ENCODE peak calls at places on chromosomes 11 and 22, in nine cellular contexts. T, V, M, J, D, I, L, H and B are unnamed samples. For H3K36me3, the result is how much of the 10 kb centered on the place peaks cover.

GRCh38 chr11:110858556-110858921 is 146.3 kb upstream of the ARHGAP20 start:
- DNase-seq in T (peak), V (peak), M (peak), J (peak), D (peak), I (peak), L (peak), H (no peak), B (peak)

GRCh38 chr11:113392522-113392921 is 4.9 kb downstream of the ANKK1 start:
- DNase-seq in T (peak), V (no peak), M (no peak), J (no peak), D (no peak), I (no peak), L (no peak), H (no peak), B (no peak)

GRCh38 chr11:130434521-130435223 is 6.3 kb upstream of the ADAMTS8 start:
- DNase-seq in T (peak), V (peak), M (peak), J (peak), D (peak), I (peak), L (peak), H (no peak), B (peak)

GRCh38 chr22:38868886-38869381 is 3.1 kb downstream of the CBX6 start:
- DNase-seq in T (peak), V (peak), M (peak), J (peak), D (peak), I (peak), L (peak), H (peak), B (peak)

GRCh38 chr11:91435694-91436375 is 788.8 kb upstream of the FAT3 start:
- DNase-seq in T (no peak), V (no peak), M (no peak), J (no peak), D (no peak), I (no peak), L (no peak), H (peak), B (peak)

GRCh38 chr11:131816046-131816445 is 445.6 kb downstream of the NTM start:
- DNase-seq in T (no peak), V (no peak), M (no peak), J (no peak), D (no peak), I (no peak), L (no peak), H (no peak), B (no peak)

GRCh38 chr11:44443836-44444769 is 121.4 kb upstream of the CD82 start:
- DNase-seq in T (no peak), V (no peak), M (no peak), J (no peak), D (no peak), I (no peak), L (no peak), H (no peak), B (no peak)

GRCh38 chr11:1827095-1827797 is 7.5 kb upstream of the SYT8 start:
- DNase-seq in T (peak), V (peak), M (no peak), J (no peak), D (peak), I (peak), L (peak), H (no peak), B (peak)

GRCh38 chr11:62398011-62398994 is 20.5 kb upstream of the SCGB1A1 start:
- DNase-seq in T (peak), V (peak), M (no peak), J (peak), D (peak), I (peak), L (peak), H (no peak), B (no peak)

GRCh38 chr11:128904303-128904871 is 13.2 kb downstream of the KCNJ5 start:
- DNase-seq in T (no peak), V (no peak), M (no peak), J (no peak), D (no peak), I (no peak), L (no peak), H (no peak), B (no peak)

GRCh38 chr11:72111300-72111699 is 1.2 kb downstream of the ANAPC15 start:
- DNase-seq in T (no peak), V (no peak), M (no peak), J (no peak), D (no peak), I (no peak), L (no peak), H (no peak), B (no peak)

GRCh38 chr11:111283945-111284481 is 14.3 kb upstream of the POU2AF3 start:
- DNase-seq in T (no peak), V (no peak), M (no peak), J (no peak), D (no peak), I (no peak), L (no peak), H (no peak), B (no peak)

GRCh38 chr11:42709216-42709615 is 602.6 kb upstream of the API5 start:
- DNase-seq in T (no peak), V (no peak), M (no peak), J (no peak), D (no peak), I (no peak), L (no peak), H (no peak), B (no peak)

GRCh38 chr11:108197351-108197750 is 25.1 kb downstream of the NPAT start:
- DNase-seq in T (no peak), V (no peak), M (no peak), J (no peak), D (no peak), I (no peak), L (no peak), H (no peak), B (no peak)

GRCh38 chr22:22558972-22559603 is at the start of gene PRAME:
- DNase-seq in T (peak), V (no peak), M (no peak), J (no peak), D (peak), I (no peak), L (no peak), H (peak), B (peak)

GRCh38 chr11:45527898-45528297 is 137.5 kb downstream of the CHST1 start:
- DNase-seq in T (no peak), V (no peak), M (no peak), J (no peak), D (no peak), I (no peak), L (no peak), H (no peak), B (no peak)

GRCh38 chr11:12824281-12825041 is 150.2 kb downstream of the TEAD1 start:
- DNase-seq in T (no peak), V (no peak), M (no peak), J (no peak), D (peak), I (no peak), L (no peak), H (no peak), B (peak)

GRCh38 chr11:19498986-19499669 is 213.5 kb upstream of the NAV2 start:
- DNase-seq in T (peak), V (no peak), M (no peak), J (no peak), D (no peak), I (no peak), L (no peak), H (no peak), B (no peak)

GRCh38 chr22:31475778-31476177 is 13.9 kb downstream of the EIF4ENIF1 start:
- DNase-seq in T (no peak), V (no peak), M (no peak), J (no peak), D (no peak), I (no peak), L (no peak), H (no peak), B (no peak)

GRCh38 chr11:16604784-16605439 is 133.5 kb upstream of the C11orf58 start:
- DNase-seq in T (peak), V (peak), M (no peak), J (no peak), D (peak), I (peak), L (peak), H (no peak), B (peak)

GRCh38 chr11:69869311-69869939 is 50.2 kb upstream of the FGF3 start:
- DNase-seq in T (no peak), V (no peak), M (no peak), J (no peak), D (no peak), I (peak), L (no peak), H (no peak), B (no peak)

GRCh38 chr22:31872209-31872608 is 72.1 kb upstream of the YWHAH start:
- DNase-seq in T (no peak), V (no peak), M (no peak), J (no peak), D (peak), I (no peak), L (no peak), H (no peak), B (no peak)

GRCh38 chr11:14258177-14258935 is 100.6 kb downstream of the RRAS2 start:
- DNase-seq in T (peak), V (no peak), M (no peak), J (no peak), D (no peak), I (no peak), L (no peak), H (no peak), B (no peak)

GRCh38 chr11:30025396-30026139 is 8.7 kb upstream of the KCNA4 start:
- DNase-seq in T (no peak), V (no peak), M (no peak), J (no peak), D (no peak), I (no peak), L (no peak), H (no peak), B (no peak)

GRCh38 chr11:123560001-123560400 is 94.4 kb downstream of the SCN3B start:
- DNase-seq in T (peak), V (peak), M (peak), J (peak), D (peak), I (peak), L (peak), H (no peak), B (peak)

GRCh38 chr22:31947296-31947695 is 3.0 kb downstream of the YWHAH start:
- DNase-seq in T (no peak), V (no peak), M (no peak), J (no peak), D (peak), I (no peak), L (peak), H (no peak), B (no peak)

GRCh38 chr11:75389276-75389605 is 10.1 kb upstream of the RPS3 start:
- DNase-seq in T (peak), V (no peak), M (no peak), J (no peak), D (no peak), I (peak), L (no peak), H (no peak), B (no peak)

GRCh38 chr11:61757213-61757862 is 4.9 kb downstream of the MYRF start:
- DNase-seq in T (no peak), V (no peak), M (no peak), J (no peak), D (peak), I (no peak), L (no peak), H (no peak), B (no peak)

GRCh38 chr22:42957958-42958357 is 57.0 kb downstream of the PACSIN2 start:
- DNase-seq in T (no peak), V (no peak), M (no peak), J (no peak), D (no peak), I (no peak), L (no peak), H (no peak), B (no peak)

GRCh38 chr22:37636186-37636948 is 3.1 kb upstream of the SH3BP1 start:
- DNase-seq in T (peak), V (no peak), M (no peak), J (no peak), D (peak), I (no peak), L (no peak), H (no peak), B (no peak)

GRCh38 chr11:7545611-7546010 is 31.8 kb downstream of the PPFIBP2 start:
- DNase-seq in T (no peak), V (no peak), M (no peak), J (no peak), D (no peak), I (no peak), L (no peak), H (no peak), B (no peak)

DNA sequence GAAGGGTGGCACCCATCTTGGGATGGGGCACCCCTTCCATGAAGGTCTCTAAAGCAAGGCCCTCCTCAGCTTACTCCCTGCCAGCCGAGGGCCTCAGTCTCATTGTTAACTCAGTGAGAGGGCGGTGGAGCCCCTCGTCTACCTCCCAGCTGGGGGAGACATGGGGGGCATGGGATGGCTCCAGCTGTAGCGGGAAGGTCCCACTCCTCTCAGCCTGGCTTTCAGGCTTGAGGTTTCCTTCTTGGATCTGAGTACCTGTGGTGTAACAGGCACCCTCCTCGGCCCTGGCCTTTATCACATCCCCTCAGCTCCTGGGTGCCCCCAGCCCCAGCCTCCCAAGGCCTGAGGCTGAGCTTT is 2.0 kb downstream of the MIF start:
- DNase-seq in T (no peak), V (no peak), M (no peak), J (no peak), D (no peak), I (no peak), L (no peak), H (no peak), B (no peak)
- H3K4me3 ChIP-seq in T (no peak), V (no peak), M (no peak), J (no peak), D (no peak), I (no peak), L (no peak), H (peak), B (no peak)

DNA sequence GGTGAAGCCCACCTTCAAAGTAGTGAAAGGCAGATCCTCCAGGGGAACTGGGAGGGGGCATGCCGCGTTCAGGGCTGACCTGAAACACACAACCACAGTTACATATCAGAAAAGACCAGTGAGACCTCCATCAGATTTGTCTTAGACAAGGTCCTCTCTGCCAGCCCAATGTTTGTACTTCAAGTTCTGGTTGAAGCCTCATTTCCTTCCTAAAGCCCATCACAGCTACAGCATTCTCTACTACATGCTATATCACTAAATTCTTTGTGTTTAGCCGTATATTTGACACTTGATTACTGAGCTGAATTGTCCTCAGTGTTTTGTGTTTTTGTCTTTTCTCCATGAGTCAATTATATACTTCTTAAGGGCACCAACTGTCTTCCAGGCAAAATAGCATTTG is 40.1 kb downstream of the PI4KA start:
- DNase-seq in T (no peak), V (no peak), M (no peak), J (no peak), D (no peak), I (no peak), L (no peak), H (no peak), B (no peak)
- H3K36me3 ChIP-seq in T (under half), V (half or more), M (half or more), J (under half), D (under half), I (under half), L (under half), H (under half), B (under half)

DNA sequence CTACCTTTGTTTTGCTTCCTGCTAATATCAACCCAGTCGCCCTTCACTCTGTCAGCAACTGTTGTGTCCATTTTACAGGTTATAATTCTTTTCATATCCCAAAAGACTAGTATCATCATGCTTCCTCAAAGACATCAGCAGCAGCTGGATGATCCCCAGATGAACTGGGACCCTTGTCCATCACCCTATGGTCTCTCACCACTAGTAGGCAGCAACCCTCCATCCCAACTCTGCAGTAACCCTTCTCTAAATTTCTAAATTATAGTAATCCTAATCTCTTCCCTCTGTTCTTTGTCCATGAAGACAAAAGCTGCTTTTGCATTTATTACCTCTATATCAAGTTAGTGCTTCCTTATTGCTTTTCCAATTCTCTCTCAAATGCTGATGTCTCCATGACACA is 1025.8 kb downstream of the FAM181B start:
- DNase-seq in T (no peak), V (no peak), M (no peak), J (no peak), D (no peak), I (no peak), L (no peak), H (no peak), B (no peak)
- TF ChIP-seq CTCF in T (no peak), V (no peak), M (no peak), J (no peak), D (no peak), I (no peak), L (no peak), H (peak), B (no peak)

GRCh38 chr11:79264284-79264683 is 176.5 kb downstream of the TENM4 start:
- DNase-seq in T (peak), V (no peak), M (no peak), J (no peak), D (no peak), I (no peak), L (no peak), H (no peak), B (no peak)
- H3K4me3 ChIP-seq in T (no peak), V (no peak), M (no peak), J (no peak), D (no peak), I (no peak), L (no peak), H (no peak), B (no peak)

GRCh38 chr22:46322711-46323110 is 12.8 kb upstream of the TRMU start:
- DNase-seq in T (no peak), V (no peak), M (no peak), J (no peak), D (no peak), I (no peak), L (no peak), H (no peak), B (no peak)
- H3K36me3 ChIP-seq in T (under half), V (under half), M (under half), J (under half), D (under half), I (under half), L (under half), H (under half), B (under half)

GRCh38 chr11:66051766-66052663 is at the start of gene SF3B2:
- DNase-seq in T (peak), V (peak), M (peak), J (peak), D (peak), I (peak), L (peak), H (peak), B (peak)
- TF ChIP-seq CTCF in T (no peak), V (peak), M (no peak), J (no peak), D (no peak), I (no peak), L (no peak), H (peak), B (no peak)

DNA sequence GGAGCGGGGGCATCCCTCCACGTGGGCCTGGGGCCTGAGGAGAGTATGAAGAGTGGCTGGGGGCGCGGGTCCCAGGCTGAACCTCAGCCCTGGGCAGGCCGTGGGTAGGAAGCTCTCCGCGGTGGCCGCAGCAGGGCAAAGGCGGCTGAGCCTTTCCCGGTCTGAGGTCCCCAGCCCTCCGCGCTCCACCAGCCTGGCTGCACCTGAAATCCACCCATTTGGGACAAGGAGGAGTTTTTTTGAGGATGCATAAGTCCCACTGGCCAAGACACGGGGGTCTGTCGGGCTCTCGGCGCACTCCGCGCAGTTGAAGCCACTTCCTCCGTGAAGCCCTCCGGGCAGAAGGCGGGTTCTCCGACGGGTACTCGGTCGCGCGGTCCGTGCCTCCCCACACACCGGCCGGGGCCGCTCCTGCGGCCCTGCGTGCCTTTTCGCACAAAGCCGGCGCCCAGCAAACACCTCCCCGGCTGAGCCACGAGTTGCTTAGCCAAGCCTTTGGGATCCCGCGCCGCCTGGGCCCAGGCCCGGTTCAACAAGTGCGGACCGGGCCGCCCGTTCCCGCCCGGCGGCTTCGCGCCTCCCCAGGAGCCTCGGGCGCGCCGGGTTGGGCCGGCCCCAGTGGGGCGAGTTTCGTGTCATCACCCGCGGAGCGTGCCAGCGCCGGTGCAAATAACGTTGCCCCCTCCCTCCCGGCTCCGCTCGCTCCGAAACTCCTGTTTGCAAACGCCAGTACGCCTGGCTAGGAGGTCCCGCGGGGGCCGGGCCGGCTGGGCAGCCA is 666 bp upstream of the OVOL1 start:
- DNase-seq in T (no peak), V (no peak), M (no peak), J (no peak), D (no peak), I (no peak), L (no peak), H (no peak), B (no peak)
- H3K4me3 ChIP-seq in T (no peak), V (peak), M (peak), J (no peak), D (no peak), I (peak), L (no peak), H (peak), B (peak)